ENCODE peak calls at places on chromosomes 13 and 19, in four cellular contexts. F is PC-3, O is hepatocyte, R is neural progenitor cell. A is an unnamed sample.

GRCh38 chr19:32233091-32233490 is 112.3 kb upstream of the ZNF507 start:
- DNase-seq in F (no peak), O (no peak), R (no peak), A (no peak)

GRCh38 chr19:10769533-10770491 is 51.9 kb downstream of the DNM2 start:
- DNase-seq in F (peak), O (peak), R (peak), A (peak)

GRCh38 chr13:28299941-28300340 is 161.6 kb downstream of the PAN3 start:
- DNase-seq in F (no peak), O (no peak), R (no peak), A (no peak)

GRCh38 chr19:32404939-32405430 is 585 bp upstream of the DPY19L3 start:
- DNase-seq in F (peak), O (peak), R (peak), A (peak)

GRCh38 chr13:71801781-71802180 is 65.2 kb downstream of the DACH1 start:
- DNase-seq in F (no peak), O (no peak), R (peak), A (no peak)

GRCh38 chr13:70893832-70894231 is 785.6 kb upstream of the KLHL1 start:
- DNase-seq in F (no peak), O (no peak), R (peak), A (no peak)

GRCh38 chr19:39237200-39238184 is 7.3 kb downstream of the IFNL3 start:
- DNase-seq in F (peak), O (peak), R (no peak), A (peak)

GRCh38 chr13:30142502-30143211 is 164.7 kb downstream of the KATNAL1 start:
- DNase-seq in F (peak), O (peak), R (no peak), A (no peak)

GRCh38 chr19:47112166-47112663 is 1.4 kb downstream of the ZC3H4 start:
- DNase-seq in F (peak), O (peak), R (peak), A (peak)

GRCh38 chr13:46861959-46862358 is 34.9 kb downstream of the HTR2A start:
- DNase-seq in F (no peak), O (no peak), R (no peak), A (no peak)

GRCh38 chr13:108269601-108270328 is at the start of gene TNFSF13B:
- DNase-seq in F (no peak), O (peak), R (peak), A (peak)

GRCh38 chr19:4914736-4915501 is 5.6 kb downstream of the UHRF1 start:
- DNase-seq in F (peak), O (peak), R (no peak), A (no peak)

GRCh38 chr19:58386166-58386575 is 898 bp upstream of the RPS5 start:
- DNase-seq in F (no peak), O (no peak), R (no peak), A (no peak)

GRCh38 chr19:33819875-33820781 is 23.5 kb downstream of the KCTD15 start:
- DNase-seq in F (peak), O (peak), R (peak), A (peak)

GRCh38 chr13:29948246-29948645 is 97.8 kb upstream of the UBL3 start:
- DNase-seq in F (no peak), O (no peak), R (no peak), A (no peak)

GRCh38 chr19:39430675-39431593 is 4.8 kb downstream of the RPS16 start:
- DNase-seq in F (peak), O (peak), R (no peak), A (peak)

GRCh38 chr13:40271931-40272775 is 394.3 kb downstream of the FOXO1 start:
- DNase-seq in F (peak), O (peak), R (no peak), A (no peak)

GRCh38 chr19:40704491-40705361 is 12.0 kb downstream of the COQ8B start:
- DNase-seq in F (no peak), O (no peak), R (no peak), A (no peak)

GRCh38 chr13:44652223-44652622 is 76.1 kb upstream of the TSC22D1 start:
- DNase-seq in F (no peak), O (no peak), R (no peak), A (no peak)

GRCh38 chr19:3671680-3672574 is 28.3 kb downstream of the PIP5K1C start:
- DNase-seq in F (no peak), O (no peak), R (no peak), A (no peak)

GRCh38 chr13:111956261-111957151 is 110.4 kb upstream of the SOX1 start:
- DNase-seq in F (no peak), O (no peak), R (no peak), A (no peak)

GRCh38 chr19:38543807-38544568 is 73.8 kb downstream of the MAP4K1 start:
- DNase-seq in F (peak), O (peak), R (no peak), A (peak)

GRCh38 chr19:41774515-41774980 is 19.2 kb downstream of the CEACAM6 start:
- DNase-seq in F (peak), O (peak), R (no peak), A (no peak)

GRCh38 chr19:19459707-19460251 is 54.3 kb downstream of the GATAD2A start:
- DNase-seq in F (peak), O (no peak), R (no peak), A (peak)

GRCh38 chr19:49224856-49225255 is 67.3 kb downstream of the TRPM4 start:
- DNase-seq in F (peak), O (peak), R (peak), A (peak)

GRCh38 chr13:91714726-91715334 is 316.4 kb downstream of the GPC5 start:
- DNase-seq in F (no peak), O (no peak), R (peak), A (no peak)

GRCh38 chr19:13302521-13303270 is 152.5 kb downstream of the IER2 start:
- DNase-seq in F (peak), O (no peak), R (peak), A (no peak)

GRCh38 chr13:22073718-22074117 is 402.8 kb downstream of the FGF9 start:
- DNase-seq in F (no peak), O (no peak), R (no peak), A (no peak)

GRCh38 chr13:64753606-64754005 is 2476.5 kb downstream of the PCDH9 start:
- DNase-seq in F (no peak), O (no peak), R (no peak), A (no peak)

GRCh38 chr13:75550159-75550567 is 572 bp downstream of the UCHL3 start:
- DNase-seq in F (peak), O (peak), R (peak), A (peak)

GRCh38 chr19:55053735-55054134 is 9.2 kb downstream of the RDH13 start:
- DNase-seq in F (no peak), O (no peak), R (no peak), A (no peak)

GRCh38 chr13:71879129-71879535 is 12.1 kb upstream of the DACH1 start:
- DNase-seq in F (peak), O (peak), R (peak), A (peak)

GRCh38 chr13:21344662-21345176 is 114.4 kb downstream of the ZDHHC20 start:
- DNase-seq in F (no peak), O (no peak), R (no peak), A (peak)

GRCh38 chr13:100428966-100429365 is 159.6 kb downstream of the GGACT start:
- DNase-seq in F (no peak), O (no peak), R (no peak), A (no peak)
- TF ChIP-seq EZH2phosphoT487 in F (no peak), O (no peak), R (no peak), A (no peak)

GRCh38 chr19:17873661-17874422 is 2.1 kb downstream of the SLC5A5 start:
- DNase-seq in F (peak), O (peak), R (peak), A (peak)
- TF ChIP-seq EZH2phosphoT487 in F (no peak), O (no peak), R (peak), A (no peak)

GRCh38 chr19:30393046-30393445 is 20.9 kb downstream of the ZNF536 start:
- DNase-seq in F (no peak), O (no peak), R (no peak), A (no peak)
- TF ChIP-seq EZH2phosphoT487 in F (no peak), O (no peak), R (no peak), A (no peak)

DNA sequence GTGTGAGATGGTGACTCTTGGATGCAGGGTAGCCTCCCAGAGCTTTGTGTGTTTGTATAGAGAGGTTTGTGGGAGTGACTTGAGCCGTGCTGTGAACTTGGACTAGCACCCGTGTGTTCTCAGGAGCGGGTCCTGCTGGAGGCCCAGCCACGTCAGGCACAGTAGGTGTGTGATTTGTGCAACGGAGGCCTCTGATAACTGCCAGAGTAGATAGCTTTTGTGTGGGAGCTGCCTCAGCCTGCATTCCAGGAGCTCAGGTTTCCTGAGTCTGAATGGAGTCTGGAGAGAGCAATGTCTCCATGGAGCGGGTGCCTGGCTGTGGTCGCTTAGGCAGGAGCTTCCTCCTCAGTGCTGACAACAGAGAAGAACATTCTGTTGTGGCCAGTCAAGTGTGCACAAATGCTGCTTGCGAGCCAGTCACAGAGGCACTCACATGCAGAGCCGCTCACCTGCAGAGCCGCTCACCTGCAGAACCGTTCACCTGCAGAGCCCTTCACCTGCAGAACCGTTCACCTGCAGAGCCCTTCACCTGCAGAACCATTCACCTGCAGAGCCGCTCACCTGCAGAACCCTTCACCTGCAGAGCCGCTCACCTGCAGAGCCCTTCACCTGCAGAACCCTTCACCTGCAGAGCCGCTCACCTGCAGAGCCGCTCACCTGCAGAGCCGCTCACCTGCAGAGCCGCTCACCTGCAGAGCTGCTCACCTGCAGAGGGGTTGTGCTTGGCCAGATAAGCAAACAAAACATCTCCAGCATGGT is 32.6 kb downstream of the TFDP1 start:
- DNase-seq in F (no peak), O (peak), R (peak), A (no peak)
- TF ChIP-seq EZH2phosphoT487 in F (no peak), O (no peak), R (no peak), A (no peak)

GRCh38 chr19:2616741-2617392 is 85.6 kb downstream of the GNG7 start:
- DNase-seq in F (no peak), O (no peak), R (no peak), A (peak)
- TF ChIP-seq EZH2phosphoT487 in F (no peak), O (no peak), R (no peak), A (no peak)

GRCh38 chr13:93857126-93857525 is 622.4 kb downstream of the DCT start:
- DNase-seq in F (no peak), O (no peak), R (no peak), A (no peak)

GRCh38 chr13:93862259-93862658 is 617.2 kb downstream of the DCT start:
- DNase-seq in F (no peak), O (no peak), R (no peak), A (no peak)

GRCh38 chr13:93865235-93865634 is 614.2 kb downstream of the DCT start:
- DNase-seq in F (no peak), O (no peak), R (no peak), A (no peak)

GRCh38 chr13:93859666-93860065 is 619.8 kb downstream of the DCT start:
- DNase-seq in F (no peak), O (no peak), R (no peak), A (no peak)

GRCh38 chr13:93861818-93862217 is 617.7 kb downstream of the DCT start:
- DNase-seq in F (no peak), O (peak), R (no peak), A (no peak)
- TF ChIP-seq EZH2phosphoT487 in F (no peak), O (no peak), R (no peak), A (no peak)

DNA sequence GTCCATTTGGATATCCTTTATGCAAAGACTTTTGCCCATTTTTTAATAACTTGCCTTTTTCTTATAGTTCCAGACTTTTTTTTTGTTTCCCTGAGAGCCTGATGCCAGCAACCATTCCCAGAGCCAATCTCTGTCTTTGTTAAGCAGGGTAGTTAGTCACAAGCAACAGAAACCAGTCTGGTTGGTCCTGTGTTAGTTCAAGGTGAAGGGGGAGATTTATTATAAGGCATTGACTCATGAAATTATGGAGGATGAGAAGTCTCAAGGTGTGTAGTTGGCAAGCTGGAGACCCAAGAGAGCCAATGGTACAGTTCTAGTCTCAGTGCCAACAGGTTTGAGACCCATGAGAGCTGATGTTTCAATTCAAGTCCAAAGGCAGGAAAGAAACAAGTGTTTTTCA is 33.0 kb downstream of the GPR12 start:
- DNase-seq in F (peak), O (no peak), R (no peak), A (no peak)
- TF ChIP-seq EZH2phosphoT487 in F (no peak), O (no peak), R (no peak), A (no peak)

DNA sequence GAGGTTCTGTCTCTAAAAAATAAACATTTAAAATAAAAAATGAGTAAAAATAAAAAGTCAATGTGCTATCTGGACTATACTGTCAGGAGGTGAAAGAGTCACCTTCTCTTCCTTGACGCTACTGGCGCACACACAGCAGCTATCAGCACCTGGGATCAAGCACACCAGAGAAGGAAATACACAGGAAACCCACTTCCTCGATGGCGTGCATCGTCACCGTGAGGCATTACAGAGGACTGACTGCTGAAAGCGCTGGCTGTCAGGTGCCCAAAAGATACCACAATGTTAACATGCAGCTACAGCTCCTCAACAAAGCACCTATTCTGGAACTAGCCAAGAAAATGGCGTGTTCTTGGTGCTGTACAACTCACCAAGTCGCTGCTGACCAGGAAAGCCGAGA is 6.1 kb downstream of the SLC35E1 start:
- DNase-seq in F (no peak), O (no peak), R (no peak), A (no peak)
- TF ChIP-seq EZH2phosphoT487 in F (no peak), O (no peak), R (no peak), A (no peak)

GRCh38 chr19:6464070-6464873 is at the start of gene CRB3:
- DNase-seq in F (peak), O (peak), R (peak), A (no peak)
- TF ChIP-seq EZH2phosphoT487 in F (no peak), O (no peak), R (peak), A (no peak)